ENCODE peak calls at places on chromosomes 13 and 19, in seven cellular contexts. One of them, this sample, is unnamed.

GRCh38 chr19:27765397-27765796 is 1447.6 kb downstream of the UQCRFS1 start:
- DNase-seq in MCF 10A: no peak
- DNase-seq in psoas muscle: no peak
- DNase-seq in sigmoid colon: no peak
- DNase-seq in activated T-helper 1 cell treated with Interleukin-2 at 50 U/mL for 16 hours: no peak
- DNase-seq in PC-9: no peak
- DNase-seq in cardiac fibroblast: no peak
- DNase-seq in this sample: no peak

GRCh38 chr19:46115396-46116109 is 8.9 kb downstream of the IGFL3 start:
- DNase-seq in psoas muscle: no peak
- DNase-seq in cardiac fibroblast: peak; percentile 11
- DNase-seq in MCF 10A: peak; percentile 94
- DNase-seq in activated T-helper 1 cell treated with Interleukin-2 at 50 U/mL for 16 hours: no peak
- DNase-seq in sigmoid colon: no peak
- DNase-seq in PC-9: peak; percentile 57
- DNase-seq in this sample: no peak

GRCh38 chr19:15398501-15399233 is 19.1 kb upstream of the AKAP8 start:
- DNase-seq in MCF 10A: no peak
- DNase-seq in sigmoid colon: peak; percentile 64
- DNase-seq in cardiac fibroblast: no peak
- DNase-seq in psoas muscle: peak; percentile 61
- DNase-seq in activated T-helper 1 cell treated with Interleukin-2 at 50 U/mL for 16 hours: no peak
- DNase-seq in PC-9: no peak
- DNase-seq in this sample: no peak

GRCh38 chr19:43511324-43511723 is 6.8 kb upstream of the PHLDB3 start:
- DNase-seq in PC-9: no peak
- DNase-seq in activated T-helper 1 cell treated with Interleukin-2 at 50 U/mL for 16 hours: no peak
- DNase-seq in MCF 10A: no peak
- DNase-seq in psoas muscle: no peak
- DNase-seq in cardiac fibroblast: no peak
- DNase-seq in sigmoid colon: no peak
- DNase-seq in this sample: no peak

GRCh38 chr19:48203227-48203793 is 32.8 kb downstream of the ZSWIM9 start:
- DNase-seq in MCF 10A: no peak
- DNase-seq in psoas muscle: no peak
- DNase-seq in PC-9: no peak
- DNase-seq in activated T-helper 1 cell treated with Interleukin-2 at 50 U/mL for 16 hours: no peak
- DNase-seq in cardiac fibroblast: no peak
- DNase-seq in sigmoid colon: no peak
- DNase-seq in this sample: no peak

GRCh38 chr13:33015791-33016323 is 366 bp upstream of the KL start:
- DNase-seq in activated T-helper 1 cell treated with Interleukin-2 at 50 U/mL for 16 hours: no peak
- DNase-seq in PC-9: peak; percentile 10
- DNase-seq in sigmoid colon: no peak
- DNase-seq in cardiac fibroblast: no peak
- DNase-seq in MCF 10A: no peak
- DNase-seq in psoas muscle: no peak
- DNase-seq in this sample: no peak

GRCh38 chr19:44718441-44719261 is 19.7 kb downstream of the CEACAM16 start:
- DNase-seq in MCF 10A: peak; percentile 65
- DNase-seq in activated T-helper 1 cell treated with Interleukin-2 at 50 U/mL for 16 hours: no peak
- DNase-seq in psoas muscle: peak; percentile 70
- DNase-seq in PC-9: peak; percentile 75
- DNase-seq in sigmoid colon: peak; percentile 83
- DNase-seq in cardiac fibroblast: peak; percentile 94
- DNase-seq in this sample: no peak

GRCh38 chr13:113161433-113161832 is 3.0 kb downstream of the PROZ start:
- DNase-seq in cardiac fibroblast: no peak
- DNase-seq in psoas muscle: no peak
- DNase-seq in activated T-helper 1 cell treated with Interleukin-2 at 50 U/mL for 16 hours: no peak
- DNase-seq in MCF 10A: no peak
- DNase-seq in PC-9: no peak
- DNase-seq in sigmoid colon: no peak
- DNase-seq in this sample: no peak

GRCh38 chr13:91701975-91702374 is 303.6 kb downstream of the GPC5 start:
- DNase-seq in PC-9: no peak
- DNase-seq in activated T-helper 1 cell treated with Interleukin-2 at 50 U/mL for 16 hours: no peak
- DNase-seq in MCF 10A: no peak
- DNase-seq in sigmoid colon: no peak
- DNase-seq in cardiac fibroblast: no peak
- DNase-seq in psoas muscle: no peak
- DNase-seq in this sample: no peak

GRCh38 chr19:35533822-35534521 is 716 bp downstream of the GAPDHS start:
- DNase-seq in psoas muscle: no peak
- DNase-seq in PC-9: peak; percentile 34
- DNase-seq in sigmoid colon: no peak
- DNase-seq in activated T-helper 1 cell treated with Interleukin-2 at 50 U/mL for 16 hours: no peak
- DNase-seq in cardiac fibroblast: peak; percentile 65
- DNase-seq in MCF 10A: no peak
- DNase-seq in this sample: no peak

GRCh38 chr13:53151692-53152421 is 123.2 kb downstream of the OLFM4 start:
- DNase-seq in psoas muscle: no peak
- DNase-seq in activated T-helper 1 cell treated with Interleukin-2 at 50 U/mL for 16 hours: no peak
- DNase-seq in MCF 10A: peak; percentile 78
- DNase-seq in sigmoid colon: no peak
- DNase-seq in cardiac fibroblast: peak; percentile 11
- DNase-seq in PC-9: peak; percentile 14
- DNase-seq in this sample: no peak

GRCh38 chr19:3409346-3410064 is 43.1 kb downstream of the NFIC start:
- DNase-seq in PC-9: no peak
- DNase-seq in cardiac fibroblast: no peak
- DNase-seq in psoas muscle: peak; percentile 91
- DNase-seq in activated T-helper 1 cell treated with Interleukin-2 at 50 U/mL for 16 hours: no peak
- DNase-seq in sigmoid colon: peak; percentile 98
- DNase-seq in MCF 10A: no peak
- DNase-seq in this sample: no peak

GRCh38 chr13:20869540-20869939 is 33.0 kb downstream of the XPO4 start:
- DNase-seq in MCF 10A: no peak
- DNase-seq in psoas muscle: no peak
- DNase-seq in activated T-helper 1 cell treated with Interleukin-2 at 50 U/mL for 16 hours: no peak
- DNase-seq in sigmoid colon: no peak
- DNase-seq in cardiac fibroblast: peak; percentile 43
- DNase-seq in PC-9: no peak
- DNase-seq in this sample: no peak

GRCh38 chr19:9041023-9041422 is 30.8 kb upstream of the MUC16 start:
- DNase-seq in MCF 10A: no peak
- DNase-seq in cardiac fibroblast: no peak
- DNase-seq in psoas muscle: no peak
- DNase-seq in activated T-helper 1 cell treated with Interleukin-2 at 50 U/mL for 16 hours: no peak
- DNase-seq in PC-9: no peak
- DNase-seq in sigmoid colon: no peak
- DNase-seq in this sample: no peak

GRCh38 chr13:108005231-108005630 is 210.1 kb downstream of the LIG4 start:
- DNase-seq in PC-9: no peak
- DNase-seq in sigmoid colon: no peak
- DNase-seq in cardiac fibroblast: no peak
- DNase-seq in psoas muscle: no peak
- DNase-seq in MCF 10A: no peak
- DNase-seq in activated T-helper 1 cell treated with Interleukin-2 at 50 U/mL for 16 hours: no peak
- DNase-seq in this sample: no peak

GRCh38 chr13:32639502-32640105 is 53.4 kb downstream of the PDS5B start:
- DNase-seq in psoas muscle: peak; percentile 28
- DNase-seq in cardiac fibroblast: peak; percentile 85
- DNase-seq in sigmoid colon: peak; percentile 77
- DNase-seq in PC-9: peak; percentile 8
- DNase-seq in MCF 10A: peak; percentile 68
- DNase-seq in activated T-helper 1 cell treated with Interleukin-2 at 50 U/mL for 16 hours: peak; percentile 15
- DNase-seq in this sample: peak; percentile 2

GRCh38 chr13:112968910-112969691 is at the start of gene MCF2L:
- DNase-seq in MCF 10A: no peak
- DNase-seq in psoas muscle: no peak
- DNase-seq in cardiac fibroblast: peak; percentile 53
- DNase-seq in sigmoid colon: peak; percentile 51
- DNase-seq in PC-9: peak; percentile 58
- DNase-seq in activated T-helper 1 cell treated with Interleukin-2 at 50 U/mL for 16 hours: peak; percentile 55
- DNase-seq in this sample: peak; percentile 37

GRCh38 chr19:8577247-8577646 is at the start of gene MYO1F:
- DNase-seq in MCF 10A: no peak
- DNase-seq in cardiac fibroblast: no peak
- DNase-seq in sigmoid colon: peak; percentile 78
- DNase-seq in activated T-helper 1 cell treated with Interleukin-2 at 50 U/mL for 16 hours: no peak
- DNase-seq in psoas muscle: peak; percentile 51
- DNase-seq in PC-9: no peak
- DNase-seq in this sample: no peak

GRCh38 chr13:98365291-98365690 is 188.2 kb upstream of the RNF113B start:
- DNase-seq in PC-9: no peak
- DNase-seq in sigmoid colon: no peak
- DNase-seq in activated T-helper 1 cell treated with Interleukin-2 at 50 U/mL for 16 hours: no peak
- DNase-seq in psoas muscle: no peak
- DNase-seq in cardiac fibroblast: no peak
- DNase-seq in MCF 10A: no peak
- DNase-seq in this sample: no peak

GRCh38 chr19:38656171-38656981 is 8.9 kb downstream of the ACTN4 start:
- DNase-seq in sigmoid colon: no peak
- DNase-seq in MCF 10A: peak; percentile 92
- DNase-seq in activated T-helper 1 cell treated with Interleukin-2 at 50 U/mL for 16 hours: no peak
- DNase-seq in psoas muscle: no peak
- DNase-seq in cardiac fibroblast: peak; percentile 81
- DNase-seq in PC-9: no peak
- DNase-seq in this sample: no peak

GRCh38 chr19:6649189-6649588 is 20.8 kb downstream of the TNFSF14 start:
- DNase-seq in sigmoid colon: no peak
- DNase-seq in cardiac fibroblast: peak; percentile 10
- DNase-seq in psoas muscle: no peak
- DNase-seq in MCF 10A: no peak
- DNase-seq in activated T-helper 1 cell treated with Interleukin-2 at 50 U/mL for 16 hours: no peak
- DNase-seq in PC-9: no peak
- DNase-seq in this sample: no peak

GRCh38 chr19:19475845-19476828 is 39.2 kb downstream of the TSSK6 start:
- DNase-seq in MCF 10A: peak; percentile 43
- DNase-seq in PC-9: no peak
- DNase-seq in psoas muscle: no peak
- DNase-seq in sigmoid colon: no peak
- DNase-seq in cardiac fibroblast: peak; percentile 54
- DNase-seq in activated T-helper 1 cell treated with Interleukin-2 at 50 U/mL for 16 hours: no peak
- DNase-seq in this sample: no peak

GRCh38 chr13:47211106-47211505 is 314.3 kb upstream of the HTR2A start:
- DNase-seq in sigmoid colon: no peak
- DNase-seq in MCF 10A: peak; percentile 2
- DNase-seq in activated T-helper 1 cell treated with Interleukin-2 at 50 U/mL for 16 hours: no peak
- DNase-seq in psoas muscle: no peak
- DNase-seq in PC-9: peak; percentile 2
- DNase-seq in cardiac fibroblast: peak; percentile 16
- DNase-seq in this sample: no peak

GRCh38 chr19:49472936-49473335 is 1.1 kb upstream of the FLT3LG start:
- DNase-seq in MCF 10A: no peak
- DNase-seq in cardiac fibroblast: no peak
- DNase-seq in sigmoid colon: no peak
- DNase-seq in PC-9: no peak
- DNase-seq in activated T-helper 1 cell treated with Interleukin-2 at 50 U/mL for 16 hours: no peak
- DNase-seq in psoas muscle: no peak
- DNase-seq in this sample: no peak

GRCh38 chr13:29619995-29620394 is 24.5 kb upstream of the SLC7A1 start:
- DNase-seq in cardiac fibroblast: no peak
- DNase-seq in activated T-helper 1 cell treated with Interleukin-2 at 50 U/mL for 16 hours: no peak
- DNase-seq in PC-9: no peak
- DNase-seq in sigmoid colon: no peak
- DNase-seq in psoas muscle: no peak
- DNase-seq in MCF 10A: no peak
- DNase-seq in this sample: no peak

GRCh38 chr19:50912727-50913716 is 1.8 kb upstream of the KLK4 start:
- DNase-seq in sigmoid colon: no peak
- DNase-seq in psoas muscle: no peak
- DNase-seq in cardiac fibroblast: no peak
- DNase-seq in activated T-helper 1 cell treated with Interleukin-2 at 50 U/mL for 16 hours: no peak
- DNase-seq in PC-9: no peak
- DNase-seq in MCF 10A: no peak
- DNase-seq in this sample: no peak

GRCh38 chr19:16338470-16339360 is 14.1 kb downstream of the KLF2 start:
- DNase-seq in MCF 10A: peak; percentile 74
- DNase-seq in cardiac fibroblast: peak; percentile 90
- DNase-seq in sigmoid colon: no peak
- DNase-seq in activated T-helper 1 cell treated with Interleukin-2 at 50 U/mL for 16 hours: peak; percentile 30
- DNase-seq in psoas muscle: peak; percentile 51
- DNase-seq in PC-9: peak; percentile 71
- DNase-seq in this sample: peak; percentile 37

This sample was measured in activated T-helper 9 cell treated with anti-CD3 and anti-CD28 coated beads, Interleukin-2, amount 50 U/mL, for 16 hours.